ENCODE peak calls at places on chromosomes 16 and 17, in seven cellular contexts. One of them, this sample, is unnamed.

GRCh38 chr17:79563237-79564013 is 47.4 kb downstream of the RBFOX3 start:
- DNase-seq in H1: no peak
- DNase-seq in fibroblast of lung: peak; percentile 15
- DNase-seq in testis: no peak
- DNase-seq in lung: no peak
- DNase-seq in left ventricle myocardium inferior: no peak
- DNase-seq in Peyer's patch: no peak
- DNase-seq in this sample: no peak

GRCh38 chr17:45660474-45660873 is 123.6 kb upstream of the CRHR1 start:
- DNase-seq in fibroblast of lung: no peak
- DNase-seq in left ventricle myocardium inferior: no peak
- DNase-seq in lung: no peak
- DNase-seq in H1: no peak
- DNase-seq in Peyer's patch: no peak
- DNase-seq in testis: no peak
- DNase-seq in this sample: no peak

GRCh38 chr16:84754353-84754856 is 54.6 kb downstream of the USP10 start:
- DNase-seq in lung: peak; percentile 73
- DNase-seq in left ventricle myocardium inferior: no peak
- DNase-seq in H1: peak; percentile 33
- DNase-seq in fibroblast of lung: peak; percentile 79
- DNase-seq in testis: peak; percentile 88
- DNase-seq in Peyer's patch: peak; percentile 84
- DNase-seq in this sample: peak; percentile 64

GRCh38 chr17:62869885-62870580 is 61.9 kb upstream of the MARCHF10 start:
- DNase-seq in lung: no peak
- DNase-seq in Peyer's patch: no peak
- DNase-seq in H1: peak; percentile 33
- DNase-seq in left ventricle myocardium inferior: no peak
- DNase-seq in fibroblast of lung: peak; percentile 70
- DNase-seq in testis: peak; percentile 38
- DNase-seq in this sample: no peak

GRCh38 chr17:45221081-45221996 is at the start of gene FMNL1:
- DNase-seq in Peyer's patch: peak; percentile 91
- DNase-seq in lung: peak; percentile 72
- DNase-seq in H1: no peak
- DNase-seq in left ventricle myocardium inferior: peak; percentile 76
- DNase-seq in testis: peak; percentile 47
- DNase-seq in fibroblast of lung: no peak
- DNase-seq in this sample: no peak

GRCh38 chr17:75832164-75832651 is 12.0 kb downstream of the UNC13D start:
- DNase-seq in H1: no peak
- DNase-seq in fibroblast of lung: peak; percentile 89
- DNase-seq in lung: no peak
- DNase-seq in left ventricle myocardium inferior: no peak
- DNase-seq in Peyer's patch: peak; percentile 77
- DNase-seq in testis: peak; percentile 35
- DNase-seq in this sample: no peak

GRCh38 chr17:38591759-38592241 is 14.0 kb downstream of the SRCIN1 start:
- DNase-seq in lung: no peak
- DNase-seq in testis: no peak
- DNase-seq in Peyer's patch: no peak
- DNase-seq in left ventricle myocardium inferior: no peak
- DNase-seq in fibroblast of lung: peak; percentile 43
- DNase-seq in H1: no peak
- DNase-seq in this sample: peak; percentile 34

GRCh38 chr16:22188595-22189442 is 17.3 kb upstream of the EEF2K start:
- DNase-seq in lung: peak; percentile 74
- DNase-seq in fibroblast of lung: peak; percentile 87
- DNase-seq in H1: no peak
- DNase-seq in testis: peak; percentile 72
- DNase-seq in Peyer's patch: peak; percentile 89
- DNase-seq in left ventricle myocardium inferior: peak; percentile 43
- DNase-seq in this sample: peak; percentile 66

GRCh38 chr16:27303256-27304100 is 10.3 kb upstream of the IL4R start:
- DNase-seq in testis: no peak
- DNase-seq in H1: no peak
- DNase-seq in left ventricle myocardium inferior: no peak
- DNase-seq in lung: no peak
- DNase-seq in Peyer's patch: peak; percentile 14
- DNase-seq in fibroblast of lung: no peak
- DNase-seq in this sample: no peak

GRCh38 chr17:2395258-2396170 is 5.3 kb downstream of the MNT start:
- DNase-seq in fibroblast of lung: peak; percentile 36
- DNase-seq in left ventricle myocardium inferior: no peak
- DNase-seq in testis: peak; percentile 61
- DNase-seq in H1: no peak
- DNase-seq in lung: peak; percentile 63
- DNase-seq in Peyer's patch: no peak
- DNase-seq in this sample: no peak

DNA sequence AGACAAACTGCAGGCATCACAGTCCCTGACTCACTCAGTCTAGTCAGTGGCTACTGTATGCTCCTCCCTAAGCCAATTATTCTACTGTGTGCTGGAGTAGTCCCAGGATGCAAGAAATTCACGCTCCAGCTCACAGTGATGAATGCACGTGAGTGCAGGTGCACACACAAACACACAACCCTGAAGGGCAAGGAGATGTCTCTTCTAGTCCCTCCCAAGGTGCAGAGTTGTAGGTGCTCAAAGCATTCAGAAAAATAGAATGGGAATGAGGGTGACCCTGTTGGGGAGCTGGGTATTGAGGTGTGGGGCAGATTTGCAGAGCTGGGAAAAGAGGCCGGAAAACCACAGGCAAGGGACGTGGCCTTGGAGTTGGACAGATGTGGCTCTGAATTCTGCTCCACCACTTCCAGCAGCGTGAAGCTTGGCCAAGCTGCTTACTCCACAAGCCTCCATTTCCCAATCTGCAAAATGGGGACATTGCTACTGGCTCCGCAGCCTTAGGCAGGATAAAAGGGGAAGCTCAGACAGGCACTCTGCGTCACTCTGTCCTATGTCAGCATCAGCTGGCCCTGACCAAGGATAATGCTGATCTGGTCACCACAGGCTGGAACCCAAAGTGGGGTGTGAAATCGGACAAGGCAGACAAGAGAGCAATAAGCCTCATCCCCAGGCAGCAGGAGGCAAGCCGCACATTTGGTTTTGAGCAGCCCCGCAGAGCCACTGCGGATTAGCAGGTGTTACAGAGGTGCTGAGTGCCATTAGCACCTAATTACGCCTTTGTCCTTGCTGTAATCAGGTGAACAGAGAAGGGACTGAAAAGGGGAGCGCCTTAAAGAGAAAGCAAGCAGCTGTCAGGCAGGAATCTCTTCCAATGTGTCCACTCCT is 54.9 kb downstream of the SDK2 start:
- DNase-seq in fibroblast of lung: no peak
- DNase-seq in Peyer's patch: no peak
- DNase-seq in left ventricle myocardium inferior: no peak
- DNase-seq in H1: no peak
- DNase-seq in testis: no peak
- DNase-seq in lung: no peak
- DNase-seq in this sample: no peak
- H3K27ac ChIP-seq in fibroblast of lung: no peak overlapping the region
- H3K27ac ChIP-seq in Peyer's patch: peak overlapping the region; percentile 46
- H3K27ac ChIP-seq in left ventricle myocardium inferior: no peak overlapping the region
- H3K27ac ChIP-seq in H1: no peak overlapping the region
- H3K27ac ChIP-seq in testis: no peak overlapping the region
- H3K27ac ChIP-seq in lung: no peak overlapping the region
- H3K27ac ChIP-seq in this sample: no peak overlapping the region

GRCh38 chr17:55266051-55266957 is 1.5 kb downstream of the HLF start:
- DNase-seq in lung: no peak
- DNase-seq in Peyer's patch: peak; percentile 44
- DNase-seq in left ventricle myocardium inferior: no peak
- DNase-seq in testis: peak; percentile 48
- DNase-seq in H1: no peak
- DNase-seq in fibroblast of lung: no peak
- DNase-seq in this sample: no peak

GRCh38 chr17:55265434-55266021 is 768 bp downstream of the HLF start:
- DNase-seq in Peyer's patch: peak; percentile 51
- DNase-seq in testis: peak; percentile 38
- DNase-seq in lung: no peak
- DNase-seq in H1: no peak
- DNase-seq in left ventricle myocardium inferior: no peak
- DNase-seq in fibroblast of lung: no peak
- DNase-seq in this sample: no peak

GRCh38 chr17:55267777-55268648 is 3.3 kb downstream of the HLF start:
- DNase-seq in lung: no peak
- DNase-seq in fibroblast of lung: no peak
- DNase-seq in left ventricle myocardium inferior: no peak
- DNase-seq in H1: no peak
- DNase-seq in testis: no peak
- DNase-seq in Peyer's patch: no peak
- DNase-seq in this sample: no peak

GRCh38 chr17:55268649-55269480 is 4.1 kb downstream of the HLF start:
- DNase-seq in lung: no peak
- DNase-seq in H1: no peak
- DNase-seq in left ventricle myocardium inferior: no peak
- DNase-seq in Peyer's patch: no peak
- DNase-seq in testis: no peak
- DNase-seq in fibroblast of lung: no peak
- DNase-seq in this sample: no peak

DNA sequence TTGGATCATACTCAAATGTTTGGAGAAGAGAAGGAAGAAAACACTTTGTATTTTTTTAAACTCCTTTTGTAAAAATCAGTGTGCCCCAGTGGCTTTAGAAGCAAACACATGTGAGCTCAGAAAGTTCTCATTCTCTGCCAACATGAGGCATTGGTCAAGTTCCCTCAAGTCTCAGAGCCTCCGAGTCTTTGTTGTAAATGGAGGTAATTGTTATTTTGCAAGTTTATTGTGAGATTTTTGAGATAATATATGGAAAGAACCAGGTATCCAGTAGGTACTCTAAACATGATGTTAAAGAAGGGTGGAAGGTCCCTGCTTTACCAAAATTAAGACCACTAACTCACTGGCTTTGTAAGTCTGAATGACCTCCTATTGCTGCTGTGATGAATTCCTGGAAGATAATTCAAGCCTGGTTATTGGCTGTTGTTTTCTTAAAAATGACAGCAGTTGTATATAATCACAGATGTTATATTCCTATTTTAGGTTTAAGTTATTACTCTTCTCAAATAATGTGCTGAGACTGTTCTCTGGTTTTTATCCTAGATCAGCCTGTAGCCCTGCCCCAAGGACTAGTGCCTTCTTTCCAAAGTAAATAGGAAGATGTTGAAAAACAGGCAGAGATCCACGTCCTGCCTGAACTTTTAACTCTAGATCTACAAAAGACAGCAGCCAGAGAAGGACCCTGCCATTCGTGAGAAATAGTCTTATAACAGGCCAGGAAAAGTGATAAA is 2.4 kb downstream of the HLF start:
- DNase-seq in testis: no peak
- DNase-seq in fibroblast of lung: no peak
- DNase-seq in left ventricle myocardium inferior: no peak
- DNase-seq in Peyer's patch: no peak
- DNase-seq in lung: no peak
- DNase-seq in H1: no peak
- DNase-seq in this sample: no peak
- H3K27ac ChIP-seq in testis: peak overlapping the region; percentile 57
- H3K27ac ChIP-seq in fibroblast of lung: no peak overlapping the region
- H3K27ac ChIP-seq in left ventricle myocardium inferior: peak overlapping the region; percentile 86
- H3K27ac ChIP-seq in Peyer's patch: no peak overlapping the region
- H3K27ac ChIP-seq in lung: peak overlapping the region; percentile 69
- H3K27ac ChIP-seq in H1: no peak overlapping the region
- H3K27ac ChIP-seq in this sample: no peak overlapping the region

DNA sequence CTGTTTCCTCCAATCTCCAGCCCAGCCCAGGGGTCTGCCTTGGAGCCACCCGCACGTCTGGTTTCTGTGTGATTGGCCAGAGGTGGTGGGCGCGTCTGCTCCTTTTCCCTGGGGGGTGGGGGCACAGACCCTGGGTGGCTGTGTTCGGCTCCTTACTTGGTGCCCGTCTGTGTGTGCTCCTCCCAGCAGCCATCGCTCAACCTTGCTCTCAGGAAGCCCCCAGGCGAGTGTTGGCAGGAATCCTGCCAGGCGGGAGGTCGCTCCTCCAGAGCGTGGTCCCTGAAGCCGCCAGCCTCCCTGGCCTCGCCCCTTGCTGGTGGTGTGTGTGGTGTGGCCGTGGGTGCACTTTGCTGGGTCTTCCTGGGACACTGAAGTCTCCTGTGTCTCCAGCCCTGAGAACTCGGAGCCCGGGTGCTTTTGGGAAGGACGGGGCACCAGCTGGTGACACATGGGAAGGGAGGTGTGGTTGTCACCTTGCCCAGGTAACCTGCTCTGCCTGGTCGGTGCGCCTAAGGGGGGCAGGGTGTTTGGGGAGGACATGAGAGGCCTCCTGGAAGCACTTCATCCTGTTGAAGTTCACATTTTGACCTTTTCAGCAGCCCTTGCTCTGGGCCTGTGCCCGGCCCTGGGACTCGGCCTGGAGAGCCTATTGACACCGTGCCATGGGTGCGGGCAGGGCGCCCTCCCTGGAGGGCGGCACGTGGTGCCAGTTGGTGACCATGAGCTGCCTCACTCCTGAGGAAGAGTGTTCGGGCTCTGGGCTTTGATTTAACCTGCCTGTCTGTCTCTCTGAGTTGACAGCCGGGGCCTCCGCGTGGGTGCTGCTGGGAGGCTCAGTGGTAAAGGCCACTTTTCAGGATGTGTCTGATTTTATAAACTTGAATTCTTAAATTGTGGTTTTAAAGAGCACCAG is 49.0 kb upstream of the ZNF750 start:
- DNase-seq in H1: no peak
- DNase-seq in fibroblast of lung: no peak
- DNase-seq in lung: peak; percentile 92
- DNase-seq in left ventricle myocardium inferior: peak; percentile 71
- DNase-seq in testis: peak; percentile 48
- DNase-seq in Peyer's patch: no peak
- DNase-seq in this sample: no peak
- H3K27ac ChIP-seq in H1: no peak overlapping the region
- H3K27ac ChIP-seq in fibroblast of lung: no peak overlapping the region
- H3K27ac ChIP-seq in lung: no peak overlapping the region
- H3K27ac ChIP-seq in left ventricle myocardium inferior: peak overlapping the region; percentile 59
- H3K27ac ChIP-seq in testis: no peak overlapping the region
- H3K27ac ChIP-seq in Peyer's patch: no peak overlapping the region
- H3K27ac ChIP-seq in this sample: peak overlapping the region; percentile 78

GRCh38 chr16:78775161-78775561 is 675.7 kb downstream of the WWOX start:
- DNase-seq in fibroblast of lung: no peak
- DNase-seq in testis: no peak
- DNase-seq in Peyer's patch: no peak
- DNase-seq in H1: no peak
- DNase-seq in left ventricle myocardium inferior: no peak
- DNase-seq in lung: no peak
- DNase-seq in this sample: no peak

GRCh38 chr16:78768723-78769122 is 669.3 kb downstream of the WWOX start:
- DNase-seq in Peyer's patch: no peak
- DNase-seq in lung: no peak
- DNase-seq in H1: no peak
- DNase-seq in left ventricle myocardium inferior: no peak
- DNase-seq in fibroblast of lung: no peak
- DNase-seq in testis: no peak
- DNase-seq in this sample: no peak

GRCh38 chr16:78773316-78773715 is 673.9 kb downstream of the WWOX start:
- DNase-seq in lung: no peak
- DNase-seq in H1: no peak
- DNase-seq in testis: no peak
- DNase-seq in fibroblast of lung: no peak
- DNase-seq in Peyer's patch: no peak
- DNase-seq in left ventricle myocardium inferior: no peak
- DNase-seq in this sample: no peak

GRCh38 chr16:78768226-78768625 is 668.8 kb downstream of the WWOX start:
- DNase-seq in lung: no peak
- DNase-seq in left ventricle myocardium inferior: no peak
- DNase-seq in fibroblast of lung: no peak
- DNase-seq in H1: no peak
- DNase-seq in testis: no peak
- DNase-seq in Peyer's patch: no peak
- DNase-seq in this sample: no peak

GRCh38 chr16:78770353-78771091 is 671.1 kb downstream of the WWOX start:
- DNase-seq in Peyer's patch: peak; percentile 91
- DNase-seq in fibroblast of lung: peak; percentile 1
- DNase-seq in testis: peak; percentile 86
- DNase-seq in H1: peak; percentile 77
- DNase-seq in lung: peak; percentile 75
- DNase-seq in left ventricle myocardium inferior: peak; percentile 72
- DNase-seq in this sample: no peak
- H3K27ac ChIP-seq in Peyer's patch: no peak overlapping the region
- H3K27ac ChIP-seq in fibroblast of lung: no peak overlapping the region
- H3K27ac ChIP-seq in testis: no peak overlapping the region
- H3K27ac ChIP-seq in H1: no peak overlapping the region
- H3K27ac ChIP-seq in lung: no peak overlapping the region
- H3K27ac ChIP-seq in left ventricle myocardium inferior: peak overlapping the region; percentile 28
- H3K27ac ChIP-seq in this sample: no peak overlapping the region